ENCODE peak calls at places on chromosomes 11 and 22, in eight cellular contexts. One of them, this sample, is unnamed.

GRCh38 chr22:20945578-20945934 is 21.5 kb upstream of the AIFM3 start:
- DNase-seq in AG09319: no peak
- DNase-seq in hepatic stellate cell: no peak
- DNase-seq in endothelial cell: no peak
- DNase-seq in SK-MEL-5: no peak
- DNase-seq in HEK293T: no peak
- DNase-seq in fibroblast of pulmonary artery: no peak
- DNase-seq in lower leg skin: no peak
- DNase-seq in this sample: no peak

GRCh38 chr11:6200975-6201374 is 2.0 kb downstream of the OR52W1 start:
- DNase-seq in AG09319: no peak
- DNase-seq in hepatic stellate cell: no peak
- DNase-seq in endothelial cell: no peak
- DNase-seq in SK-MEL-5: no peak
- DNase-seq in HEK293T: no peak
- DNase-seq in fibroblast of pulmonary artery: peak; percentile 25
- DNase-seq in lower leg skin: no peak
- DNase-seq in this sample: peak; percentile 47

GRCh38 chr11:61392991-61393595 is 706 bp downstream of the TMEM216 start:
- DNase-seq in AG09319: no peak
- DNase-seq in hepatic stellate cell: peak; percentile 44
- DNase-seq in endothelial cell: peak; percentile 11
- DNase-seq in SK-MEL-5: no peak
- DNase-seq in HEK293T: peak; percentile 42
- DNase-seq in fibroblast of pulmonary artery: peak; percentile 26
- DNase-seq in lower leg skin: no peak
- DNase-seq in this sample: no peak

GRCh38 chr11:6571434-6572008 is 31.9 kb downstream of the RRP8 start:
- DNase-seq in AG09319: no peak
- DNase-seq in hepatic stellate cell: no peak
- DNase-seq in endothelial cell: no peak
- DNase-seq in SK-MEL-5: no peak
- DNase-seq in HEK293T: no peak
- DNase-seq in fibroblast of pulmonary artery: no peak
- DNase-seq in lower leg skin: no peak
- DNase-seq in this sample: no peak

GRCh38 chr11:63805844-63806415 is 7.3 kb upstream of the SPINDOC start:
- DNase-seq in AG09319: no peak
- DNase-seq in hepatic stellate cell: no peak
- DNase-seq in endothelial cell: no peak
- DNase-seq in SK-MEL-5: no peak
- DNase-seq in HEK293T: no peak
- DNase-seq in fibroblast of pulmonary artery: peak; percentile 79
- DNase-seq in lower leg skin: no peak
- DNase-seq in this sample: no peak

GRCh38 chr11:77114089-77114463 is 11.4 kb downstream of the OMP start:
- DNase-seq in AG09319: no peak
- DNase-seq in hepatic stellate cell: no peak
- DNase-seq in endothelial cell: no peak
- DNase-seq in SK-MEL-5: no peak
- DNase-seq in HEK293T: no peak
- DNase-seq in fibroblast of pulmonary artery: no peak
- DNase-seq in lower leg skin: no peak
- DNase-seq in this sample: no peak

GRCh38 chr11:102177126-102177525 is 66.9 kb downstream of the YAP1 start:
- DNase-seq in AG09319: no peak
- DNase-seq in hepatic stellate cell: no peak
- DNase-seq in endothelial cell: no peak
- DNase-seq in SK-MEL-5: no peak
- DNase-seq in HEK293T: no peak
- DNase-seq in fibroblast of pulmonary artery: no peak
- DNase-seq in lower leg skin: no peak
- DNase-seq in this sample: no peak

GRCh38 chr11:94769897-94770296 is 1.7 kb downstream of the AMOTL1 start:
- DNase-seq in AG09319: no peak
- DNase-seq in hepatic stellate cell: no peak
- DNase-seq in endothelial cell: no peak
- DNase-seq in SK-MEL-5: no peak
- DNase-seq in HEK293T: no peak
- DNase-seq in fibroblast of pulmonary artery: no peak
- DNase-seq in lower leg skin: no peak
- DNase-seq in this sample: no peak

GRCh38 chr11:68137833-68138232 is 16.6 kb upstream of the CHKA start:
- DNase-seq in AG09319: no peak
- DNase-seq in hepatic stellate cell: no peak
- DNase-seq in endothelial cell: no peak
- DNase-seq in SK-MEL-5: no peak
- DNase-seq in HEK293T: no peak
- DNase-seq in fibroblast of pulmonary artery: no peak
- DNase-seq in lower leg skin: peak; percentile 3
- DNase-seq in this sample: no peak

GRCh38 chr11:19821412-19821875 is 108.8 kb downstream of the NAV2 start:
- DNase-seq in AG09319: no peak
- DNase-seq in hepatic stellate cell: no peak
- DNase-seq in endothelial cell: no peak
- DNase-seq in SK-MEL-5: no peak
- DNase-seq in HEK293T: no peak
- DNase-seq in fibroblast of pulmonary artery: no peak
- DNase-seq in lower leg skin: no peak
- DNase-seq in this sample: no peak

GRCh38 chr11:123246749-123247497 is 51.9 kb upstream of the CLMP start:
- DNase-seq in AG09319: peak; percentile 55
- DNase-seq in hepatic stellate cell: peak; percentile 67
- DNase-seq in endothelial cell: peak; percentile 90
- DNase-seq in SK-MEL-5: peak; percentile 69
- DNase-seq in HEK293T: peak; percentile 86
- DNase-seq in fibroblast of pulmonary artery: peak; percentile 87
- DNase-seq in lower leg skin: peak; percentile 94
- DNase-seq in this sample: peak; percentile 77

GRCh38 chr22:39177791-39178190 is 25.3 kb upstream of the CBX7 start:
- DNase-seq in AG09319: no peak
- DNase-seq in hepatic stellate cell: no peak
- DNase-seq in endothelial cell: no peak
- DNase-seq in SK-MEL-5: no peak
- DNase-seq in HEK293T: no peak
- DNase-seq in fibroblast of pulmonary artery: no peak
- DNase-seq in lower leg skin: peak; percentile 87
- DNase-seq in this sample: peak; percentile 58

GRCh38 chr11:115007851-115008250 is 329.5 kb downstream of the NXPE2 start:
- DNase-seq in AG09319: no peak
- DNase-seq in hepatic stellate cell: no peak
- DNase-seq in endothelial cell: no peak
- DNase-seq in SK-MEL-5: no peak
- DNase-seq in HEK293T: no peak
- DNase-seq in fibroblast of pulmonary artery: no peak
- DNase-seq in lower leg skin: no peak
- DNase-seq in this sample: no peak

GRCh38 chr11:36699271-36699670 is 101.2 kb upstream of the RAG2 start:
- DNase-seq in AG09319: no peak
- DNase-seq in hepatic stellate cell: no peak
- DNase-seq in endothelial cell: no peak
- DNase-seq in SK-MEL-5: no peak
- DNase-seq in HEK293T: no peak
- DNase-seq in fibroblast of pulmonary artery: no peak
- DNase-seq in lower leg skin: no peak
- DNase-seq in this sample: no peak

GRCh38 chr11:75562048-75562835 is at the start of gene SERPINH1:
- DNase-seq in AG09319: peak; percentile 81
- DNase-seq in hepatic stellate cell: peak; percentile 94
- DNase-seq in endothelial cell: peak; percentile 78
- DNase-seq in SK-MEL-5: peak; percentile 77
- DNase-seq in HEK293T: peak; percentile 86
- DNase-seq in fibroblast of pulmonary artery: peak; percentile 91
- DNase-seq in lower leg skin: peak; percentile 97
- DNase-seq in this sample: peak; percentile 89

GRCh38 chr11:126305699-126306098 is 1.8 kb downstream of the DCPS start:
- DNase-seq in AG09319: no peak
- DNase-seq in hepatic stellate cell: no peak
- DNase-seq in endothelial cell: no peak
- DNase-seq in SK-MEL-5: no peak
- DNase-seq in HEK293T: no peak
- DNase-seq in fibroblast of pulmonary artery: no peak
- DNase-seq in lower leg skin: no peak
- DNase-seq in this sample: no peak

GRCh38 chr11:4017129-4017528 is 77.5 kb upstream of the RRM1 start:
- DNase-seq in AG09319: no peak
- DNase-seq in hepatic stellate cell: no peak
- DNase-seq in endothelial cell: no peak
- DNase-seq in SK-MEL-5: no peak
- DNase-seq in HEK293T: no peak
- DNase-seq in fibroblast of pulmonary artery: no peak
- DNase-seq in lower leg skin: no peak
- DNase-seq in this sample: no peak

GRCh38 chr11:59283825-59284772 is 71.4 kb upstream of the MPEG1 start:
- DNase-seq in AG09319: peak; percentile 5
- DNase-seq in hepatic stellate cell: no peak
- DNase-seq in endothelial cell: peak; percentile 30
- DNase-seq in SK-MEL-5: peak; percentile 46
- DNase-seq in HEK293T: peak; percentile 45
- DNase-seq in fibroblast of pulmonary artery: peak; percentile 69
- DNase-seq in lower leg skin: no peak
- DNase-seq in this sample: no peak

GRCh38 chr11:78653294-78653909 is 78.7 kb upstream of the NARS2 start:
- DNase-seq in AG09319: no peak
- DNase-seq in hepatic stellate cell: no peak
- DNase-seq in endothelial cell: no peak
- DNase-seq in SK-MEL-5: no peak
- DNase-seq in HEK293T: no peak
- DNase-seq in fibroblast of pulmonary artery: no peak
- DNase-seq in lower leg skin: peak; percentile 66
- DNase-seq in this sample: no peak

GRCh38 chr11:65591939-65592814 is 3.4 kb downstream of the KCNK7 start:
- DNase-seq in AG09319: no peak
- DNase-seq in hepatic stellate cell: no peak
- DNase-seq in endothelial cell: peak; percentile 58
- DNase-seq in SK-MEL-5: no peak
- DNase-seq in HEK293T: no peak
- DNase-seq in fibroblast of pulmonary artery: no peak
- DNase-seq in lower leg skin: no peak
- DNase-seq in this sample: peak; percentile 54

GRCh38 chr11:6542727-6543126 is 45.6 kb downstream of the DNHD1 start:
- DNase-seq in AG09319: no peak
- DNase-seq in hepatic stellate cell: no peak
- DNase-seq in endothelial cell: no peak
- DNase-seq in SK-MEL-5: no peak
- DNase-seq in HEK293T: no peak
- DNase-seq in fibroblast of pulmonary artery: no peak
- DNase-seq in lower leg skin: no peak
- DNase-seq in this sample: no peak

GRCh38 chr11:34825670-34826383 is 90.4 kb downstream of the APIP start:
- DNase-seq in AG09319: no peak
- DNase-seq in hepatic stellate cell: no peak
- DNase-seq in endothelial cell: no peak
- DNase-seq in SK-MEL-5: peak; percentile 94
- DNase-seq in HEK293T: no peak
- DNase-seq in fibroblast of pulmonary artery: no peak
- DNase-seq in lower leg skin: no peak
- DNase-seq in this sample: no peak

GRCh38 chr11:10305964-10306918 is 1.4 kb downstream of the ADM start:
- DNase-seq in AG09319: no peak
- DNase-seq in hepatic stellate cell: peak; percentile 31
- DNase-seq in endothelial cell: peak; percentile 26
- DNase-seq in SK-MEL-5: peak; percentile 28
- DNase-seq in HEK293T: no peak
- DNase-seq in fibroblast of pulmonary artery: no peak
- DNase-seq in lower leg skin: peak; percentile 90
- DNase-seq in this sample: peak; percentile 30

GRCh38 chr22:32328306-32329201 is 29.1 kb upstream of the RFPL3 start:
- DNase-seq in AG09319: no peak
- DNase-seq in hepatic stellate cell: no peak
- DNase-seq in endothelial cell: no peak
- DNase-seq in SK-MEL-5: no peak
- DNase-seq in HEK293T: no peak
- DNase-seq in fibroblast of pulmonary artery: no peak
- DNase-seq in lower leg skin: peak; percentile 68
- DNase-seq in this sample: no peak